ENCODE peak calls at places on chromosomes 16 and 17, in four cellular contexts. One of them, this sample, is unnamed.

GRCh38 chr17:1939979-1940809 is 84.9 kb downstream of the RTN4RL1 start:
- DNase-seq in HepG2: no peak
- DNase-seq in K562: no peak
- DNase-seq in H1: no peak
- DNase-seq in this sample: no peak

GRCh38 chr16:80993293-80993691 is 13.4 kb downstream of the CMC2 start:
- DNase-seq in K562: peak; percentile 76
- DNase-seq in HepG2: peak; percentile 87
- DNase-seq in H1: no peak
- DNase-seq in this sample: no peak

GRCh38 chr17:45408611-45409421 is 23.9 kb downstream of the ARHGAP27 start:
- DNase-seq in H1: no peak
- DNase-seq in K562: no peak
- DNase-seq in HepG2: no peak
- DNase-seq in this sample: no peak

GRCh38 chr16:89453662-89454321 is 36.6 kb downstream of the ANKRD11 start:
- DNase-seq in K562: peak; percentile 45
- DNase-seq in HepG2: no peak
- DNase-seq in H1: no peak
- DNase-seq in this sample: no peak

GRCh38 chr17:19363460-19364035 is 1.0 kb upstream of the B9D1 start:
- DNase-seq in HepG2: no peak
- DNase-seq in H1: no peak
- DNase-seq in K562: no peak
- DNase-seq in this sample: no peak

GRCh38 chr16:30724641-30725464 is 23.4 kb upstream of the PHKG2 start:
- DNase-seq in HepG2: no peak
- DNase-seq in H1: no peak
- DNase-seq in K562: no peak
- DNase-seq in this sample: no peak

GRCh38 chr17:33292981-33293867 is at the start of gene ASIC2:
- DNase-seq in H1: peak; percentile 10
- DNase-seq in HepG2: no peak
- DNase-seq in K562: peak; percentile 11
- DNase-seq in this sample: no peak

GRCh38 chr17:82050761-82051641 is 610 bp downstream of the RFNG start:
- DNase-seq in HepG2: no peak
- DNase-seq in H1: no peak
- DNase-seq in K562: peak; percentile 49
- DNase-seq in this sample: no peak

DNA sequence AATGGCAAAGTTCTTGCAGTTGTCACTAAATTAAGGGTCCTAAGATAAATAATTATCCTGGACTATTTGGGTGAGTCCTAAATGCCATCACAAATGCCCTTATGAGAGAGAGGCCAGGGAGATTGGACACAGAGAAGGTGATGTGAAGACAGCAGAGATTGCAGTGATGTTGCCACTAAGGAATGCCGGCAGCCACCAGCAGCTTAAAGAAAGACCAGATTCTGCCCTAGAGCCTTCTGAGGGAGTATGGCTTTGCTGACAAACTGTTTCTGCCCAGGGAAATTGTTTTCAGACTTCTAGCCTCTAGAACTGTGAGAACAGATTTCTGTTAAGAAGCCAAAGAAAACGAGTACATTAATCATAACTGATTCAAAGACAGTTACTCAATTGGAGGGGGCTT is 10.0 kb upstream of the ZNF23 start:
- DNase-seq in H1: no peak
- DNase-seq in HepG2: no peak
- DNase-seq in K562: no peak
- DNase-seq in this sample: no peak
- TF ChIP-seq BRCA1 in H1: no peak
- TF ChIP-seq BRCA1 in HepG2: no peak
- TF ChIP-seq BRCA1 in K562: no peak
- TF ChIP-seq BRCA1 in this sample: no peak

GRCh38 chr16:75108792-75109731 is 7.5 kb downstream of the LDHD start:
- DNase-seq in HepG2: no peak
- DNase-seq in H1: no peak
- DNase-seq in K562: no peak
- DNase-seq in this sample: peak; percentile 62
- TF ChIP-seq BRCA1 in HepG2: no peak
- TF ChIP-seq BRCA1 in H1: no peak
- TF ChIP-seq BRCA1 in K562: no peak
- TF ChIP-seq BRCA1 in this sample: no peak

DNA sequence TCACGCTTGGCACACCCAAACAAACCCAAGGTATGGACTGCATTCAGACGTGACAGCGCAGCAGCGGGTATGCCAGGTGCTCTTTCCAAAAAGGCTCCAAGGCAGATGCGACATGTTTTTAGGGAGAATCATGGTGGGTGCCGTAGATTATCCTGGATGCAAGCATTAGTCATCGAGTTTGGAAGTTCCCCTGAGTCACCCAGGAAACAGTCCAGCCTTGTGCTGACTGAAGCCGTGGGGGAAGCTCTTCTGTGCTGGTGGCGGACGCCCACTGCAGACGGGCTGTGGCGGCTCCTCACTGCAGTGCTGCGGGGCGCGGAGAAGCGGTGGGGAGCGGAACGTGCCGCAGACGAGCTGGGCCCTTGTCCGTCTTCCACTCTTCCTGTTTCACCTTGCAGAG is 13.9 kb downstream of the JPT2 start:
- DNase-seq in HepG2: no peak
- DNase-seq in K562: no peak
- DNase-seq in H1: no peak
- DNase-seq in this sample: no peak
- TF ChIP-seq BRCA1 in HepG2: no peak
- TF ChIP-seq BRCA1 in K562: no peak
- TF ChIP-seq BRCA1 in H1: no peak
- TF ChIP-seq BRCA1 in this sample: no peak

GRCh38 chr16:29665294-29666077 is 2.4 kb downstream of the SPN start:
- DNase-seq in HepG2: no peak
- DNase-seq in K562: peak; percentile 35
- DNase-seq in H1: no peak
- DNase-seq in this sample: no peak

GRCh38 chr16:29662729-29663019 is 373 bp upstream of the SPN start:
- DNase-seq in K562: peak; percentile 50
- DNase-seq in H1: no peak
- DNase-seq in HepG2: no peak
- DNase-seq in this sample: peak; percentile 88

GRCh38 chr16:29663829-29664132 is 734 bp downstream of the SPN start:
- DNase-seq in H1: no peak
- DNase-seq in HepG2: no peak
- DNase-seq in K562: no peak
- DNase-seq in this sample: no peak

GRCh38 chr16:29663020-29663828 is at the start of gene SPN:
- DNase-seq in HepG2: no peak
- DNase-seq in H1: no peak
- DNase-seq in K562: peak; percentile 93
- DNase-seq in this sample: no peak

GRCh38 chr16:29664133-29664912 is 1.3 kb downstream of the SPN start:
- DNase-seq in H1: no peak
- DNase-seq in K562: peak; percentile 74
- DNase-seq in HepG2: no peak
- DNase-seq in this sample: no peak
- TF ChIP-seq BRCA1 in H1: no peak
- TF ChIP-seq BRCA1 in K562: no peak
- TF ChIP-seq BRCA1 in HepG2: no peak
- TF ChIP-seq BRCA1 in this sample: no peak

DNA sequence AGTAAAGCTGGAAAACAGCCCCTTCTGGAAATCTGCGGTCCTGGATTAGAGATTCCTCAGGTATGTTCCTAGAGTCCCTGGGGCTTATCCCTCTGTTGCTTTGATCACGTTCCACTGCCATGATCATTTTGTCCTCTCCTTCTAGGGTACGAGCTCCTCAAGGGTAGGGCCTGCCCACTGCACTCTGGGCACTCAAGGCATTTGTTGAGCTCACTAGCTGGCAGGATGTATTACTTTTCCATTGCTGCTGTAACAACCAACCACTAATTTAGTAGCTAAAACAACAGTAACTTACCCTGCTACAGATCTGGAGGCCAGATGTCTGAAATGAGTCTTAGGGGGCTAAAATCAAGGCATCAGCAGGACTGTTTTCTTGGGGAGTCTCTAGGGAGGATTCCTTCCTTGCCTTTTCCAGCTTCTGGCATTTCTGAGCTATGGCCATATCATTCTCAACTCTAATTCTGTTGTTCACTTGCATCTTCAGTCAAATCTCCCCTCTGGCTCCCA is 65.7 kb downstream of the ARSG start:
- DNase-seq in H1: no peak
- DNase-seq in K562: no peak
- DNase-seq in HepG2: no peak
- DNase-seq in this sample: no peak
- TF ChIP-seq BRCA1 in H1: no peak
- TF ChIP-seq BRCA1 in K562: no peak
- TF ChIP-seq BRCA1 in HepG2: no peak
- TF ChIP-seq BRCA1 in this sample: no peak

GRCh38 chr16:86337581-86338402 is 172.5 kb upstream of the FOXF1 start:
- DNase-seq in K562: no peak
- DNase-seq in HepG2: no peak
- DNase-seq in H1: no peak
- DNase-seq in this sample: no peak
- TF ChIP-seq BRCA1 in K562: no peak
- TF ChIP-seq BRCA1 in HepG2: no peak
- TF ChIP-seq BRCA1 in H1: no peak
- TF ChIP-seq BRCA1 in this sample: no peak

GRCh38 chr17:15483416-15483815 is 16.0 kb upstream of the CDRT4 start:
- DNase-seq in K562: no peak
- DNase-seq in HepG2: no peak
- DNase-seq in H1: no peak
- DNase-seq in this sample: no peak
- TF ChIP-seq BRCA1 in K562: no peak
- TF ChIP-seq BRCA1 in HepG2: no peak
- TF ChIP-seq BRCA1 in H1: no peak
- TF ChIP-seq BRCA1 in this sample: no peak

GRCh38 chr16:72999541-73000019 is 48.3 kb downstream of the ZFHX3 start:
- DNase-seq in K562: no peak
- DNase-seq in H1: no peak
- DNase-seq in HepG2: no peak
- DNase-seq in this sample: no peak
- TF ChIP-seq BRCA1 in K562: no peak
- TF ChIP-seq BRCA1 in H1: no peak
- TF ChIP-seq BRCA1 in HepG2: no peak
- TF ChIP-seq BRCA1 in this sample: no peak

GRCh38 chr17:43864161-43864706 is 17.3 kb downstream of the CD300LG start:
- DNase-seq in H1: no peak
- DNase-seq in HepG2: no peak
- DNase-seq in K562: no peak
- DNase-seq in this sample: no peak

GRCh38 chr17:43860077-43860725 is 13.2 kb downstream of the CD300LG start:
- DNase-seq in HepG2: no peak
- DNase-seq in K562: no peak
- DNase-seq in H1: no peak
- DNase-seq in this sample: no peak

GRCh38 chr17:43860927-43861622 is 14.1 kb downstream of the CD300LG start:
- DNase-seq in HepG2: no peak
- DNase-seq in K562: no peak
- DNase-seq in H1: no peak
- DNase-seq in this sample: no peak

GRCh38 chr17:43858201-43858600 is 11.2 kb downstream of the CD300LG start:
- DNase-seq in HepG2: no peak
- DNase-seq in H1: no peak
- DNase-seq in K562: no peak
- DNase-seq in this sample: no peak

DNA sequence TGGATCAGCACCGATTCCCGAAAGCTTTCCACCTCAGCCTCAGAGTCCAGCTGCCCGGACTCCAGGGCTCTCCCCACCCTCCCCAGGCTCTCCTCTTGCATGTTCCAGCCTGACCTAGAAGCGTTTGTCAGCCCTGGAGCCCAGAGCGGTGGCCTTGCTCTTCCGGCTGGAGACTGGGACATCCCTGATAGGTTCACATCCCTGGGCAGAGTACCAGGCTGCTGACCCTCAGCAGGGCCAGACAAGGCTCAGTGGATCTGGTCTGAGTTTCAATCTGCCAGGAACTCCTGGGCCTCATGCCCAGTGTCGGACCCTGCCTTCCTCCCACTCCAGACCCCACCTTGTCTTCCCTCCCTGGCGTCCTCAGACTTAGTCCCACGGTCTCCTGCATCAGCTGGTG is 15.0 kb downstream of the CD300LG start:
- DNase-seq in K562: no peak
- DNase-seq in H1: no peak
- DNase-seq in HepG2: no peak
- DNase-seq in this sample: no peak
- TF ChIP-seq BRCA1 in K562: no peak
- TF ChIP-seq BRCA1 in H1: no peak
- TF ChIP-seq BRCA1 in HepG2: no peak
- TF ChIP-seq BRCA1 in this sample: no peak

This sample was measured in GM12878.